ENCODE peak calls at places on chromosomes 2 and 18, in four cellular contexts. One of them, this sample, is unnamed.

GRCh38 chr18:14174706-14175085 is 42.5 kb upstream of the ZNF519 start:
- DNase-seq in CD8-positive, alpha-beta memory T cell: no peak
- DNase-seq in neuronal stem cell: no peak
- DNase-seq in right cardiac atrium: no peak
- DNase-seq in this sample: no peak

GRCh38 chr2:117967981-117968723 is 45.7 kb downstream of the CCDC93 start:
- DNase-seq in neuronal stem cell: no peak
- DNase-seq in CD8-positive, alpha-beta memory T cell: no peak
- DNase-seq in right cardiac atrium: no peak
- DNase-seq in this sample: no peak

GRCh38 chr2:42706836-42707235 is 57.1 kb downstream of the OXER1 start:
- DNase-seq in CD8-positive, alpha-beta memory T cell: no peak
- DNase-seq in neuronal stem cell: no peak
- DNase-seq in right cardiac atrium: no peak
- DNase-seq in this sample: no peak

GRCh38 chr2:16507655-16508054 is 158.0 kb downstream of the CYRIA start:
- DNase-seq in CD8-positive, alpha-beta memory T cell: no peak
- DNase-seq in right cardiac atrium: peak
- DNase-seq in neuronal stem cell: no peak
- DNase-seq in this sample: peak

GRCh38 chr2:173553589-173553988 is 198.9 kb downstream of the CDCA7 start:
- DNase-seq in CD8-positive, alpha-beta memory T cell: no peak
- DNase-seq in right cardiac atrium: no peak
- DNase-seq in neuronal stem cell: no peak
- DNase-seq in this sample: no peak

GRCh38 chr2:49028101-49028500 is 126.2 kb downstream of the FSHR start:
- DNase-seq in CD8-positive, alpha-beta memory T cell: no peak
- DNase-seq in right cardiac atrium: no peak
- DNase-seq in neuronal stem cell: no peak
- DNase-seq in this sample: no peak

GRCh38 chr2:18787726-18788125 is 198.4 kb upstream of the NT5C1B start:
- DNase-seq in CD8-positive, alpha-beta memory T cell: no peak
- DNase-seq in neuronal stem cell: no peak
- DNase-seq in right cardiac atrium: no peak
- DNase-seq in this sample: no peak

GRCh38 chr2:120133572-120134244 is 89.5 kb downstream of the TMEM185B start:
- DNase-seq in neuronal stem cell: no peak
- DNase-seq in right cardiac atrium: no peak
- DNase-seq in CD8-positive, alpha-beta memory T cell: no peak
- DNase-seq in this sample: no peak

GRCh38 chr2:178627401-178627800 is 147.1 kb downstream of the PLEKHA3 start:
- DNase-seq in CD8-positive, alpha-beta memory T cell: no peak
- DNase-seq in neuronal stem cell: no peak
- DNase-seq in right cardiac atrium: no peak
- DNase-seq in this sample: no peak

GRCh38 chr2:197847666-197848401 is 43.4 kb downstream of the PLCL1 start:
- DNase-seq in right cardiac atrium: no peak
- DNase-seq in neuronal stem cell: no peak
- DNase-seq in CD8-positive, alpha-beta memory T cell: no peak
- DNase-seq in this sample: no peak

GRCh38 chr2:61759718-61760117 is 94.1 kb downstream of the FAM161A start:
- DNase-seq in CD8-positive, alpha-beta memory T cell: no peak
- DNase-seq in neuronal stem cell: no peak
- DNase-seq in right cardiac atrium: no peak
- DNase-seq in this sample: no peak

GRCh38 chr18:50460691-50461090 is 85.8 kb downstream of the SKA1 start:
- DNase-seq in right cardiac atrium: no peak
- DNase-seq in CD8-positive, alpha-beta memory T cell: no peak
- DNase-seq in neuronal stem cell: no peak
- DNase-seq in this sample: no peak

GRCh38 chr18:48942554-48943261 is 8.1 kb downstream of the SMAD7 start:
- DNase-seq in right cardiac atrium: peak
- DNase-seq in CD8-positive, alpha-beta memory T cell: no peak
- DNase-seq in neuronal stem cell: no peak
- DNase-seq in this sample: no peak

GRCh38 chr18:76640438-76640837 is 145.4 kb upstream of the ZNF516 start:
- DNase-seq in neuronal stem cell: no peak
- DNase-seq in right cardiac atrium: no peak
- DNase-seq in CD8-positive, alpha-beta memory T cell: no peak
- DNase-seq in this sample: no peak

GRCh38 chr2:195319112-195319460 is 337.9 kb upstream of the SLC39A10 start:
- DNase-seq in right cardiac atrium: no peak
- DNase-seq in neuronal stem cell: no peak
- DNase-seq in CD8-positive, alpha-beta memory T cell: no peak
- DNase-seq in this sample: no peak

GRCh38 chr2:220885593-220885992 is 686.5 kb downstream of the EPHA4 start:
- DNase-seq in neuronal stem cell: no peak
- DNase-seq in CD8-positive, alpha-beta memory T cell: no peak
- DNase-seq in right cardiac atrium: no peak
- DNase-seq in this sample: no peak

GRCh38 chr2:230137902-230138539 is 69.3 kb upstream of the SLC16A14 start:
- DNase-seq in CD8-positive, alpha-beta memory T cell: no peak
- DNase-seq in right cardiac atrium: no peak
- DNase-seq in neuronal stem cell: no peak
- DNase-seq in this sample: no peak

GRCh38 chr2:215833531-215834162 is 179.7 kb downstream of the MREG start:
- DNase-seq in right cardiac atrium: no peak
- DNase-seq in CD8-positive, alpha-beta memory T cell: no peak
- DNase-seq in neuronal stem cell: no peak
- DNase-seq in this sample: no peak

GRCh38 chr2:3470166-3470651 is 49.1 kb downstream of the ADI1 start:
- DNase-seq in neuronal stem cell: no peak
- DNase-seq in CD8-positive, alpha-beta memory T cell: no peak
- DNase-seq in right cardiac atrium: peak
- DNase-seq in this sample: no peak

GRCh38 chr2:226652388-226652787 is 147.2 kb downstream of the IRS1 start:
- DNase-seq in CD8-positive, alpha-beta memory T cell: no peak
- DNase-seq in neuronal stem cell: no peak
- DNase-seq in right cardiac atrium: no peak
- DNase-seq in this sample: no peak

GRCh38 chr2:62374301-62374960 is 131.6 kb downstream of the TMEM17 start:
- DNase-seq in neuronal stem cell: no peak
- DNase-seq in right cardiac atrium: no peak
- DNase-seq in CD8-positive, alpha-beta memory T cell: no peak
- DNase-seq in this sample: no peak

GRCh38 chr2:233026211-233026813 is 6.2 kb upstream of the NEU2 start:
- DNase-seq in right cardiac atrium: no peak
- DNase-seq in neuronal stem cell: no peak
- DNase-seq in CD8-positive, alpha-beta memory T cell: no peak
- DNase-seq in this sample: no peak

GRCh38 chr2:72148391-72148974 is 821 bp upstream of the CYP26B1 start:
- DNase-seq in right cardiac atrium: no peak
- DNase-seq in neuronal stem cell: no peak
- DNase-seq in CD8-positive, alpha-beta memory T cell: no peak
- DNase-seq in this sample: peak

GRCh38 chr2:202530038-202530437 is 104.7 kb upstream of the FAM117B start:
- DNase-seq in right cardiac atrium: no peak
- DNase-seq in neuronal stem cell: no peak
- DNase-seq in CD8-positive, alpha-beta memory T cell: no peak
- DNase-seq in this sample: no peak

GRCh38 chr2:241895732-241896641 is 26.5 kb downstream of the RTP5 start:
- DNase-seq in CD8-positive, alpha-beta memory T cell: no peak
- DNase-seq in neuronal stem cell: no peak
- DNase-seq in right cardiac atrium: no peak
- DNase-seq in this sample: peak

GRCh38 chr2:146867472-146867986 is 977.3 kb upstream of the ACVR2A start:
- DNase-seq in CD8-positive, alpha-beta memory T cell: no peak
- DNase-seq in right cardiac atrium: no peak
- DNase-seq in neuronal stem cell: no peak
- DNase-seq in this sample: no peak

GRCh38 chr18:49861659-49862058 is 48.3 kb upstream of the ACAA2 start:
- DNase-seq in CD8-positive, alpha-beta memory T cell: no peak
- DNase-seq in right cardiac atrium: no peak
- DNase-seq in neuronal stem cell: no peak
- DNase-seq in this sample: no peak

DNA sequence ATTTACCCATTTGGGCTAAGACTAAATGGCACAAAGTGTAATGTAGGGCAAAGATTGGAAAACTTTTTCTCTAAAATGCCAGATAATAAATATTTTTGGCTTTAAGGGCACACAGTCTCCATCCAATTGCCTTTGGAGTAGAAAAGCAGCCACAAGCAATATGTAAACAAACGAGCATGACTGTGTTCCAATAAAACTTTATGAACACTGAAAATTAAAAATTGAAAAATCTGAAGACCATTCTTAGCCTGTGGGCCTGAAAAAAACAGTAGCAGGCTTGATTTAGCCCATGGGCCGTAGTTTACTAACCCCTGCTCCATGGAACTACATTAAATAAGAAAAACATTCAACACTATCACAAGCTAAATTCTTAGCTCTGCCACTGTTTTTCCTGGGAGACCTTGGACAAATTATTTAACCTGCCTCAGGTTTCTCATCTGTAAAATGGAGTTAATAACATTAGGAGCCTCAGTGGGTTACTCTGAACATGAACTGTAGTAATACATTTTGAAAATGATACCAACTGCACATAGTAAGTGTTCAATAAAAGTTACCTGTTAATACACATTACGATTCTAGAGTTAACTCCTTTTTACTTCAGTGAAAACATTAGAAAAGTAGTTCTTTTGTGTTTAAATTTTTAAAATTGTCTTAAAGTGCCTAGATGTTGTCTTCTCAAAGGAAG is 1.3 kb downstream of the IFIH1 start:
- DNase-seq in right cardiac atrium: no peak
- DNase-seq in CD8-positive, alpha-beta memory T cell: no peak
- DNase-seq in neuronal stem cell: no peak
- DNase-seq in this sample: no peak
- H3K4me3 ChIP-seq in right cardiac atrium: peak
- H3K4me3 ChIP-seq in CD8-positive, alpha-beta memory T cell: peak
- H3K4me3 ChIP-seq in neuronal stem cell: no peak
- H3K4me3 ChIP-seq in this sample: no peak

DNA sequence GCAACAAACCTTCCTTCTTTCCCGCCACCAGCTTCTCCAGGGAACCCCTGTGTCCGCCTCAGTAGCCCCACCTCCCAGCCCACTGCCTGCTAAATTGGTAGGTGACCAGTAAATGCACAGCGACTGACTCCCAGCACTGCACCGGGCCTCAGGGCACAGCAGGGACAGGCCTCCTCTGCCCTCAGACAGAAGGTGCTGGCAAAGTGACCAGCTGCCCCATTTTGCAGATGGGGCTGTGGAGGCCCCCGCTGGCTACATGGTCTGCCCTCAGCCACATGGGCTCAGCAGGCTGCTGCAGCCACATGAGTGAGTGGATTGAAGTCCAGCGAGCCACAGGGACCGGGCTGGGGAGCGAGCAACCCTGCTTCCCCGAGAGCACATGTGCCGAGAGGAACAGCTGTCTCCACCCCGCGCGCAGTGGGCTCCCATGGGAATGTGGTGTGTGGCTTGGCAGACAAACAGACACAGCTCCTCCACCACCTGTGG is 7.8 kb upstream of the NPPC start:
- DNase-seq in CD8-positive, alpha-beta memory T cell: no peak
- DNase-seq in right cardiac atrium: peak
- DNase-seq in neuronal stem cell: no peak
- DNase-seq in this sample: no peak
- H3K27ac ChIP-seq in CD8-positive, alpha-beta memory T cell: no peak
- H3K27ac ChIP-seq in right cardiac atrium: no peak
- H3K27ac ChIP-seq in neuronal stem cell: no peak
- H3K27ac ChIP-seq in this sample: no peak

DNA sequence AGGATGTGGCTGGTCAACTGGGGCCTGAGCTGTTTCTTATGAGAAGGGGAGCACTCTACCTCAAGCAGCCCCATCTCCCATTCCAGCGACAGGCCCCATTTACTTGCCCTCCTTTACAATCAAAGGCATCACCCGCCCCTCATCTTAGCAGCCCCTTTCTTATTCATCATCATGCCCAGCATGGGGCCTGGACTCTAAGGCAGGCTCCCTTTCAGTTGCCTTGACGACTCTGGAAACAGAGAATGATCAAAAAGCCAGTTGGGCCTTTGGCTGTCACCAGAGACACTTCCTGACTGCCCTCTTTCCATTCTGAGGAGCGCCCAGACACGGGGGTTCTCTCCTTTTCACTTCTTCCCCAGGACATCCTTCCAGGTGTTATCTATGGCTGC is 11.2 kb downstream of the CELF4 start:
- DNase-seq in neuronal stem cell: no peak
- DNase-seq in CD8-positive, alpha-beta memory T cell: no peak
- DNase-seq in right cardiac atrium: no peak
- DNase-seq in this sample: no peak
- H3K4me3 ChIP-seq in neuronal stem cell: no peak
- H3K4me3 ChIP-seq in CD8-positive, alpha-beta memory T cell: no peak
- H3K4me3 ChIP-seq in right cardiac atrium: no peak
- H3K4me3 ChIP-seq in this sample: no peak

GRCh38 chr2:174749793-174750192 is 14.5 kb downstream of the CHRNA1 start:
- DNase-seq in right cardiac atrium: no peak
- DNase-seq in CD8-positive, alpha-beta memory T cell: no peak
- DNase-seq in neuronal stem cell: no peak
- DNase-seq in this sample: no peak
- H3K27ac ChIP-seq in right cardiac atrium: no peak
- H3K27ac ChIP-seq in CD8-positive, alpha-beta memory T cell: no peak
- H3K27ac ChIP-seq in neuronal stem cell: no peak
- H3K27ac ChIP-seq in this sample: no peak

GRCh38 chr2:186695081-186695756 is 1.4 kb downstream of the FAM171B start:
- DNase-seq in CD8-positive, alpha-beta memory T cell: no peak
- DNase-seq in right cardiac atrium: no peak
- DNase-seq in neuronal stem cell: no peak
- DNase-seq in this sample: peak
- H3K4me3 ChIP-seq in CD8-positive, alpha-beta memory T cell: no peak
- H3K4me3 ChIP-seq in right cardiac atrium: peak
- H3K4me3 ChIP-seq in neuronal stem cell: peak
- H3K4me3 ChIP-seq in this sample: peak

GRCh38 chr2:189171956-189172609 is 7.5 kb downstream of the COL5A2 start:
- DNase-seq in right cardiac atrium: no peak
- DNase-seq in neuronal stem cell: no peak
- DNase-seq in CD8-positive, alpha-beta memory T cell: no peak
- DNase-seq in this sample: peak
- H3K27ac ChIP-seq in right cardiac atrium: no peak
- H3K27ac ChIP-seq in neuronal stem cell: no peak
- H3K27ac ChIP-seq in CD8-positive, alpha-beta memory T cell: no peak
- H3K27ac ChIP-seq in this sample: no peak

DNA sequence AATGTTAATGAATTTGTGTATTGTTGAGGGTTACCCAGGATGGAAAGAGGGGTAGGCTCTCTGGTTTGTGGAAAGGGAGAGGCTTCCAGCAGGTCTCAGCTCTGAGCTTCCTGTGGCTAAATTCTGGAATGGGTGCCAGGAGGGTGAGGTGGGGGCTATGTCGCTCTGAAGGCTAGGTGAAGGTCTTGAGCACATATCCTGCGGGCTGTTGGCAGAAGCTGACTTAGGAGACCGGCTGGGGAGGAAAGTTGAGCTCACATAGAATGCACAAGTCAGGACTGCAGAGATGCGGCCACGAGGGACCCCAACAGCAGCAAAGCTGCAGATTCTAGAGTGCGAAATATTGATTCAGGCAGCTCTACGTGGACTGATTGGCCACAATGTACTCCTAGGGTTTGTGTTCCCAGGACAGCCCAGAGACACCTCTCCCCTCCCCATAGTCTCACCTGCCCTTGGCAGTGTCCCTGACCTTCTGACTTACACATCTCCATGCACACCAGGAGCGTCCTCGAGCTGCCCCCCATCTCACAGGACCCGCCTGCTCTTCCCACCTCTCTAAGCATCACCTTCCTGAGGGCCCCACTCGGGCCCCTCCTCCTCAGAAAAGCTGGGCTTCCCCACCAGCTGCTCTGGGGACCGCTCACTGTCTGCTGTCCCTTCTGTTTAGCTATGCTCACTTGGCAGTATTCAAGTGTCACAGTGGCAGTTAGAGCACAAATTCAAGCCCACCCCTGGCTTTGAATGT is 72.6 kb downstream of the ALK start:
- DNase-seq in CD8-positive, alpha-beta memory T cell: no peak
- DNase-seq in neuronal stem cell: no peak
- DNase-seq in right cardiac atrium: no peak
- DNase-seq in this sample: no peak
- H3K4me3 ChIP-seq in CD8-positive, alpha-beta memory T cell: no peak
- H3K4me3 ChIP-seq in neuronal stem cell: no peak
- H3K4me3 ChIP-seq in right cardiac atrium: no peak
- H3K4me3 ChIP-seq in this sample: no peak

GRCh38 chr2:136060401-136060940 is 57.5 kb downstream of the CXCR4 start:
- DNase-seq in right cardiac atrium: no peak
- DNase-seq in neuronal stem cell: no peak
- DNase-seq in CD8-positive, alpha-beta memory T cell: no peak
- DNase-seq in this sample: no peak
- H3K27ac ChIP-seq in right cardiac atrium: no peak
- H3K27ac ChIP-seq in neuronal stem cell: no peak
- H3K27ac ChIP-seq in CD8-positive, alpha-beta memory T cell: no peak
- H3K27ac ChIP-seq in this sample: no peak

This sample was measured in WERI-Rb-1.